ENCODE peak calls at places on chromosomes 7 and 10, in four cellular contexts. One of them, this sample, is unnamed.

GRCh38 chr7:127514499-127514898 is 70.9 kb downstream of the GCC1 start:
- DNase-seq in endodermal cell: no peak
- DNase-seq in mesenchymal stem cell: peak; percentile 37
- DNase-seq in IMR-90: peak; percentile 39
- DNase-seq in this sample: peak; percentile 62

GRCh38 chr7:141076377-141076776 is 2.5 kb downstream of the TMEM178B start:
- DNase-seq in endodermal cell: no peak
- DNase-seq in mesenchymal stem cell: no peak
- DNase-seq in IMR-90: no peak
- DNase-seq in this sample: no peak

GRCh38 chr10:28215930-28216329 is 86.9 kb downstream of the MPP7 start:
- DNase-seq in endodermal cell: no peak
- DNase-seq in mesenchymal stem cell: no peak
- DNase-seq in IMR-90: no peak
- DNase-seq in this sample: no peak

GRCh38 chr7:3289996-3290395 is 11.1 kb upstream of the SDK1 start:
- DNase-seq in endodermal cell: peak; percentile 20
- DNase-seq in mesenchymal stem cell: peak; percentile 29
- DNase-seq in IMR-90: peak; percentile 56
- DNase-seq in this sample: no peak

GRCh38 chr7:3712841-3713240 is 411.8 kb downstream of the SDK1 start:
- DNase-seq in endodermal cell: peak; percentile 49
- DNase-seq in mesenchymal stem cell: no peak
- DNase-seq in IMR-90: no peak
- DNase-seq in this sample: no peak

GRCh38 chr7:19079066-19079465 is 38.4 kb downstream of the TWIST1 start:
- DNase-seq in endodermal cell: no peak
- DNase-seq in mesenchymal stem cell: peak; percentile 56
- DNase-seq in IMR-90: peak; percentile 69
- DNase-seq in this sample: peak; percentile 88

GRCh38 chr10:15163261-15163864 is 5.1 kb downstream of the NMT2 start:
- DNase-seq in endodermal cell: no peak
- DNase-seq in mesenchymal stem cell: peak; percentile 20
- DNase-seq in IMR-90: peak; percentile 16
- DNase-seq in this sample: no peak

GRCh38 chr7:1863091-1863900 is 193.2 kb downstream of the ELFN1 start:
- DNase-seq in endodermal cell: no peak
- DNase-seq in mesenchymal stem cell: no peak
- DNase-seq in IMR-90: no peak
- DNase-seq in this sample: no peak

GRCh38 chr7:27183682-27184341 is 1.2 kb downstream of the HOXA11 start:
- DNase-seq in endodermal cell: peak; percentile 71
- DNase-seq in mesenchymal stem cell: peak; percentile 55
- DNase-seq in IMR-90: no peak
- DNase-seq in this sample: no peak

DNA sequence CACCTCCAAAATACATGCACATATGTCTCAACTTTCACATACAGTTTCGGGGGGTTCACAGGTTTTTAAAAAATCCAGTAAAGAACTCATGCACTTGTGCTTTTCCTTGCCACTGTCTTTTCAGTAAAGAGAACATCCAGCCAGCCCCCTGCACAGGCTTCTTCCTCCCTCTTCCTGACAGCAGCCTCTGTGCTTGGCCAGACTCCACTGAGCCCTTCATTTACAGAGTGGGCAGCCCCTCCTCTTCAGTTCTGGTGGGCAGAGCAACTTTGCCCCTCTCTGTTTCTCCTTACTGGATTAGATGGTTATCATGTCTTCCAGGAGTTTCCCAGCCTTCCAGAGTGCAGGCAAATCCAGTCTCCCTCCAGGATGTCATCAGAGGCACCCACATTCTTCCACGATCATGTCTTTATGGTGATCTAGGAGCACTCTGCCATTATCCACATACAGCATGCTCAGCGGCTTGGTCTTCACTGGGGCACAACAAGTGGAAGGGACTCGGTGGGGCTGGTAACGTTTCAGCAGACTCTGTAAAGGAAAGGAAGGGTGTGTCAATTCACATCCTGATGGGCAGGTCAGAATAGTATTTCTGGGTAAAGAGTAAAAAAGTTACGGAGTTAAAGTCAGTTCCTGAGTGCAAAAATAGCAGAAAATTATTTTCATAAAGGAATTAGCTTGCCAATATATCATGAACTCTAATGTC is 8.8 kb downstream of the NODAL start:
- DNase-seq in endodermal cell: no peak
- DNase-seq in mesenchymal stem cell: no peak
- DNase-seq in IMR-90: no peak
- DNase-seq in this sample: no peak
- H3K27me3 ChIP-seq in endodermal cell: no peaks in the 10 kb centered on the region
- H3K27me3 ChIP-seq in mesenchymal stem cell: peaks cover 3% of the 10 kb centered on the region
- H3K27me3 ChIP-seq in IMR-90: no peaks in the 10 kb centered on the region
- H3K27me3 ChIP-seq in this sample: no peaks in the 10 kb centered on the region

GRCh38 chr10:92291921-92292860 is 1.2 kb downstream of the MARCHF5 start:
- DNase-seq in endodermal cell: peak; percentile 64
- DNase-seq in mesenchymal stem cell: peak; percentile 65
- DNase-seq in IMR-90: peak; percentile 57
- DNase-seq in this sample: peak; percentile 82
- H3K9ac ChIP-seq in endodermal cell: peak overlapping the region; percentile 89
- H3K9ac ChIP-seq in mesenchymal stem cell: peak overlapping the region; percentile 98
- H3K9ac ChIP-seq in IMR-90: peak overlapping the region; percentile 83
- H3K9ac ChIP-seq in this sample: peak overlapping the region; percentile 99

DNA sequence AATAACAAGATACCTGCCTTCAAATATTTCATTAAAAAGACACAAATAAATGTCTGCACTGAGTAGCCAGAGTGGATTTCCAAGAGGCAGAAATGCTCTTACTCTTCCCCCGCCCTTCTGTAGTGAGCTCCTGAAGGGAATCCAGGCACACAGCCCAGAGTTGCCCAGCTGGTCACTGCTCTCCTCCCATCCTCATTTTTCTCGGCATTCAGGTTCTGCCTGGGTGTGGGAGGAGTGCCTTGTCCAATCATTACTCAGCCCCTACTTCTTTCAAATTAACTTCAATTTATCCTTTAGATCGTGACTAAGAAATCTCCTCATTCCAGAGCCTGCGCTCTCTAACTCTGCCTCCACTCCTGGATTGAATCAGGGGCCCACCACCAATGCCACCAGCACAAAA is 12.2 kb downstream of the CCDC6 start:
- DNase-seq in endodermal cell: no peak
- DNase-seq in mesenchymal stem cell: no peak
- DNase-seq in IMR-90: peak; percentile 93
- DNase-seq in this sample: peak; percentile 71
- H3K4me1 ChIP-seq in endodermal cell: no peaks in the 10 kb centered on the region
- H3K4me1 ChIP-seq in mesenchymal stem cell: peaks cover 5% of the 10 kb centered on the region
- H3K4me1 ChIP-seq in IMR-90: peaks cover 14% of the 10 kb centered on the region
- H3K4me1 ChIP-seq in this sample: peaks cover 16% of the 10 kb centered on the region

GRCh38 chr10:50992356-50992866 is 81.9 kb upstream of the PRKG1 start:
- DNase-seq in endodermal cell: peak; percentile 76
- DNase-seq in mesenchymal stem cell: peak; percentile 50
- DNase-seq in IMR-90: peak; percentile 31
- DNase-seq in this sample: peak; percentile 51
- H3K27me3 ChIP-seq in endodermal cell: peaks cover 61% of the 10 kb centered on the region
- H3K27me3 ChIP-seq in mesenchymal stem cell: no peaks in the 10 kb centered on the region
- H3K27me3 ChIP-seq in IMR-90: no peaks in the 10 kb centered on the region
- H3K27me3 ChIP-seq in this sample: no peaks in the 10 kb centered on the region

GRCh38 chr7:135231686-135232085 is 2.0 kb upstream of the STRA8 start:
- DNase-seq in endodermal cell: no peak
- DNase-seq in mesenchymal stem cell: no peak
- DNase-seq in IMR-90: no peak
- DNase-seq in this sample: no peak
- H3K9ac ChIP-seq in endodermal cell: no peak overlapping the region
- H3K9ac ChIP-seq in mesenchymal stem cell: no peak overlapping the region
- H3K9ac ChIP-seq in IMR-90: no peak overlapping the region
- H3K9ac ChIP-seq in this sample: no peak overlapping the region

DNA sequence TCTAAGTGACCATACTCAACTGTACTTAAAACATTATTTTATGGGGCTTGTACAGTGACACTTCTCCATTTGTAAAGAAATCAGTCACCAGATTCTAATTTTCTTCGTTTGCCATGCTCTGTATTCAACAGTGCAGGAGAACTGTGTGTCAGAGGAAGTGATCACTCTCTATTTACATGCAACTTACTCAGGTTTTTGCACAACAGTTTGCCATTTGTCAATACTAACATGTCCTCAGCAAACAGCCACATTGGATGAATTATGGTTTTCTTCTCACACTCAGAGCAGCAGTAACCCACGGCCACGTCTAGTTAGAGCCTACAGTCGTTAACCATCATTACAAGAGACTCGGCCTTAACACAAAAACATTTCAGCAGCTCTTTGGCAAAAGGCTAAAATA is 69.2 kb upstream of the SP4 start:
- DNase-seq in endodermal cell: no peak
- DNase-seq in mesenchymal stem cell: no peak
- DNase-seq in IMR-90: no peak
- DNase-seq in this sample: no peak
- H3K4me1 ChIP-seq in endodermal cell: no peaks in the 10 kb centered on the region
- H3K4me1 ChIP-seq in mesenchymal stem cell: no peaks in the 10 kb centered on the region
- H3K4me1 ChIP-seq in IMR-90: no peaks in the 10 kb centered on the region
- H3K4me1 ChIP-seq in this sample: no peaks in the 10 kb centered on the region

GRCh38 chr7:158279539-158280466 is 307.8 kb downstream of the PTPRN2 start:
- DNase-seq in endodermal cell: no peak
- DNase-seq in mesenchymal stem cell: no peak
- DNase-seq in IMR-90: no peak
- DNase-seq in this sample: no peak
- H3K27me3 ChIP-seq in endodermal cell: no peaks in the 10 kb centered on the region
- H3K27me3 ChIP-seq in mesenchymal stem cell: no peaks in the 10 kb centered on the region
- H3K27me3 ChIP-seq in IMR-90: no peaks in the 10 kb centered on the region
- H3K27me3 ChIP-seq in this sample: no peaks in the 10 kb centered on the region

GRCh38 chr10:86959737-86960002 is 1.3 kb downstream of the SNCG start:
- DNase-seq in endodermal cell: no peak
- DNase-seq in mesenchymal stem cell: no peak
- DNase-seq in IMR-90: no peak
- DNase-seq in this sample: no peak
- H3K9ac ChIP-seq in endodermal cell: no peak overlapping the region
- H3K9ac ChIP-seq in mesenchymal stem cell: peak overlapping the region; percentile 71
- H3K9ac ChIP-seq in IMR-90: no peak overlapping the region
- H3K9ac ChIP-seq in this sample: peak overlapping the region; percentile 80

DNA sequence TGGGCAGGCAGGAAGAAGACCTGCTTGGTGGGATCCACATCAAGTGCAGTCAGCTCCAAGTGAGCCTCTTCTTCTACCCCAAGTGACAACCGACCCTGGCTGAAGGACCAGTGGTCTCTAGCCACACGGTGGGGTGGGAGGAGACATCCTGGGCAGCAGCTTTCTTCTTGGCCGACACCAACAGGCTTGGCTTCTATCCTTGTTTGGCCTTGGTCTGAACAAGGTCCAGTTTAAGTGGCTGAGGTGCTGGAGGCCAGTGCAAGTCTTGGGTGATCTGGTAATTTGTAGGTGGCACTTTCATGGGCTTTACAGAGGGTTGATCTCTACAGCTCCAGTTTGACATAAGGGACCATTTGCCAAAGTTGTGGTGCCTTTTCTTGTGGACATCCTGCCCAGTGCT is 63.6 kb upstream of the PDCD4 start:
- DNase-seq in endodermal cell: no peak
- DNase-seq in mesenchymal stem cell: no peak
- DNase-seq in IMR-90: no peak
- DNase-seq in this sample: no peak
- H3K4me1 ChIP-seq in endodermal cell: no peaks in the 10 kb centered on the region
- H3K4me1 ChIP-seq in mesenchymal stem cell: peaks cover 9% of the 10 kb centered on the region
- H3K4me1 ChIP-seq in IMR-90: peaks cover 5% of the 10 kb centered on the region
- H3K4me1 ChIP-seq in this sample: peaks cover 7% of the 10 kb centered on the region

GRCh38 chr7:158300427-158300826 is 287.2 kb downstream of the PTPRN2 start:
- DNase-seq in endodermal cell: peak; percentile 28
- DNase-seq in mesenchymal stem cell: no peak
- DNase-seq in IMR-90: no peak
- DNase-seq in this sample: no peak

GRCh38 chr7:158303121-158303520 is 284.5 kb downstream of the PTPRN2 start:
- DNase-seq in endodermal cell: no peak
- DNase-seq in mesenchymal stem cell: no peak
- DNase-seq in IMR-90: no peak
- DNase-seq in this sample: no peak

GRCh38 chr7:158302274-158303070 is 285.2 kb downstream of the PTPRN2 start:
- DNase-seq in endodermal cell: peak; percentile 24
- DNase-seq in mesenchymal stem cell: no peak
- DNase-seq in IMR-90: no peak
- DNase-seq in this sample: no peak

GRCh38 chr7:158299607-158300006 is 288.0 kb downstream of the PTPRN2 start:
- DNase-seq in endodermal cell: peak; percentile 47
- DNase-seq in mesenchymal stem cell: no peak
- DNase-seq in IMR-90: no peak
- DNase-seq in this sample: no peak

DNA sequence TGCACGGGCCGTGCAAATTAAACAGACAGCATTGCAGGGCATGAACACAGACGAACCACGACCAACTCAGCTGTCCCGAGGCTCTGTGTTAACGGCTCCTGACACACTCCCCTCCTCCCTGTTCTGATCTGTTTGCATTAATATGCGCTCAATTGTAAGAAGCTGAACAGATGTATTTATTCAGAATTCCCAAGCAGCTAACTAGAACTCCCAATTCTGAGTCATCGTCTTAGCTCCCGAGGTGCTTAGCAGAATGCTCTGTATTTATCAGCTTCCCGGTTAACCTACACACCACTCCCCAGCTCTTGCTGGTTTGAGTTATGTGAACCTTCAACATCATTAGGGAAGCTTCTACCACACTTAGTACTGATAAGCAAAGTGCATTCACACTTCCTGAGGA is 286.4 kb downstream of the PTPRN2 start:
- DNase-seq in endodermal cell: peak; percentile 10
- DNase-seq in mesenchymal stem cell: no peak
- DNase-seq in IMR-90: no peak
- DNase-seq in this sample: no peak
- H3K27me3 ChIP-seq in endodermal cell: no peaks in the 10 kb centered on the region
- H3K27me3 ChIP-seq in mesenchymal stem cell: no peaks in the 10 kb centered on the region
- H3K27me3 ChIP-seq in IMR-90: no peaks in the 10 kb centered on the region
- H3K27me3 ChIP-seq in this sample: no peaks in the 10 kb centered on the region

This sample was measured in adipocyte.